ENCODE peak calls at places on chromosomes 1 and 21, in eight cellular contexts. S is stomach, F is HepG2, N is HCT116, J is SK-N-SH, M is endothelial cell of umbilical vein, O is transverse colon, P is prostate gland. R is an unnamed sample. For H3K4me1, the result is how much of the 10 kb centered on the place peaks cover.

GRCh38 chr1:24619376-24619775 is 23.7 kb upstream of the SRRM1 start:
- DNase-seq in S (no peak), F (peak), N (no peak), J (no peak), M (no peak), O (no peak), P (no peak), R (no peak)

GRCh38 chr1:231062500-231063270 is 22.6 kb upstream of the FAM89A start:
- DNase-seq in S (no peak), F (no peak), N (no peak), J (no peak), M (no peak), O (no peak), P (no peak), R (no peak)

GRCh38 chr1:14552246-14552970 is 46.1 kb upstream of the KAZN start:
- DNase-seq in S (no peak), F (no peak), N (no peak), J (no peak), M (no peak), O (no peak), P (no peak), R (no peak)

GRCh38 chr1:48693674-48694347 is 82.9 kb downstream of the BEND5 start:
- DNase-seq in S (no peak), F (no peak), N (no peak), J (no peak), M (no peak), O (no peak), P (no peak), R (no peak)

GRCh38 chr1:229506633-229507032 is 1.5 kb downstream of the NUP133 start:
- DNase-seq in S (no peak), F (no peak), N (no peak), J (no peak), M (no peak), O (no peak), P (no peak), R (no peak)

GRCh38 chr21:45981641-45982255 is at the start of gene COL6A1:
- DNase-seq in S (peak), F (no peak), N (no peak), J (peak), M (peak), O (peak), P (peak), R (no peak)

GRCh38 chr1:175504875-175505555 is 238.4 kb downstream of the TNR start:
- DNase-seq in S (no peak), F (no peak), N (no peak), J (no peak), M (no peak), O (no peak), P (no peak), R (no peak)

GRCh38 chr1:116853680-116854191 is 56.0 kb upstream of the PTGFRN start:
- DNase-seq in S (peak), F (peak), N (peak), J (peak), M (peak), O (peak), P (peak), R (no peak)

GRCh38 chr1:160362168-160362941 is 4.5 kb upstream of the NHLH1 start:
- DNase-seq in S (no peak), F (no peak), N (no peak), J (no peak), M (no peak), O (no peak), P (no peak), R (no peak)

GRCh38 chr21:38825901-38826300 is 20.2 kb downstream of the ETS2 start:
- DNase-seq in S (no peak), F (no peak), N (no peak), J (no peak), M (no peak), O (no peak), P (no peak), R (no peak)

GRCh38 chr1:43279161-43279560 is 6.2 kb downstream of the C1orf210 start:
- DNase-seq in S (no peak), F (no peak), N (no peak), J (no peak), M (no peak), O (no peak), P (no peak), R (no peak)

GRCh38 chr1:53651356-53651755 is 87.6 kb downstream of the GLIS1 start:
- DNase-seq in S (no peak), F (no peak), N (no peak), J (no peak), M (no peak), O (no peak), P (no peak), R (no peak)

GRCh38 chr1:27862671-27863551 is 9.4 kb upstream of the THEMIS2 start:
- DNase-seq in S (no peak), F (no peak), N (no peak), J (no peak), M (peak), O (peak), P (no peak), R (no peak)

GRCh38 chr1:242129103-242129502 is 130.2 kb upstream of the MAP1LC3C start:
- DNase-seq in S (no peak), F (peak), N (peak), J (peak), M (no peak), O (no peak), P (no peak), R (no peak)

GRCh38 chr1:201709564-201710295 is 119.2 kb upstream of the IPO9 start:
- DNase-seq in S (peak), F (peak), N (peak), J (peak), M (peak), O (peak), P (peak), R (no peak)

GRCh38 chr1:98919211-98919610 is 85.5 kb downstream of the PLPPR5 start:
- DNase-seq in S (no peak), F (no peak), N (no peak), J (no peak), M (no peak), O (no peak), P (no peak), R (no peak)

GRCh38 chr1:9321480-9321849 is 28.8 kb downstream of the SPSB1 start:
- DNase-seq in S (no peak), F (no peak), N (no peak), J (no peak), M (no peak), O (no peak), P (no peak), R (no peak)

GRCh38 chr1:98920441-98921110 is 84.1 kb downstream of the PLPPR5 start:
- DNase-seq in S (no peak), F (no peak), N (no peak), J (no peak), M (peak), O (no peak), P (no peak), R (no peak)

GRCh38 chr1:53590104-53590503 is 130.9 kb downstream of the DMRTB1 start:
- DNase-seq in S (peak), F (no peak), N (no peak), J (peak), M (no peak), O (peak), P (no peak), R (no peak)

GRCh38 chr1:230145505-230145899 is 78.5 kb downstream of the GALNT2 start:
- DNase-seq in S (no peak), F (no peak), N (no peak), J (peak), M (no peak), O (no peak), P (no peak), R (no peak)

GRCh38 chr1:244850099-244850852 is 14.1 kb downstream of the HNRNPU start:
- DNase-seq in S (no peak), F (no peak), N (no peak), J (no peak), M (no peak), O (no peak), P (no peak), R (no peak)

GRCh38 chr1:212353181-212353580 is 61.5 kb downstream of the PACC1 start:
- DNase-seq in S (no peak), F (no peak), N (no peak), J (no peak), M (no peak), O (no peak), P (no peak), R (no peak)

GRCh38 chr1:201019321-201019977 is 4.1 kb downstream of the KIF21B start:
- DNase-seq in S (peak), F (peak), N (peak), J (no peak), M (no peak), O (peak), P (no peak), R (no peak)

GRCh38 chr1:206492589-206492988 is 14.7 kb upstream of the RASSF5 start:
- DNase-seq in S (no peak), F (no peak), N (no peak), J (no peak), M (no peak), O (no peak), P (no peak), R (no peak)

GRCh38 chr1:169161512-169162194 is 55.2 kb downstream of the ATP1B1 start:
- DNase-seq in S (no peak), F (peak), N (peak), J (no peak), M (no peak), O (no peak), P (no peak), R (no peak)

DNA sequence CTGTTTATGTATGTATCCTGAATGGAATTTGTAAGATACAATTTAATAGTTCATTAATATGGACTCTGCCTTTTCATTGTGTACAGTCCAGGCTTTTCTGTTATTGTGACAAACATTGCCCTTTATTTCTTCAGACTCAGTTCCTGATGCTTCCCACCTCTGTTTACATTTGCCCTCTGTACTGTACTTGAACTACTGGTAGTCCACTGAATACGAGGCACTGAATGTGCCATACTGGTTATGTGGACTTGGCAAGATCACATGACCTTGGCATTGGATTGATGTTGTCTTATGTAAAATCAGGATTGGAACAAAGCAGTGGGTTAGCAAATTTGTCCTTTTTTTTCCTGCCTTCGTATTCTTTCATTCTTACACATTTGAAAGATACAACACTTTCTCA is 27.8 kb downstream of the RALGPS2 start:
- DNase-seq in S (no peak), F (peak), N (no peak), J (peak), M (no peak), O (no peak), P (peak), R (no peak)
- H3K4me1 ChIP-seq in S (under half), F (under half), N (under half), J (under half), M (under half), O (under half), P (under half), R (under half)

GRCh38 chr1:78617615-78618026 is 2.6 kb upstream of the IFI44L start:
- DNase-seq in S (peak), F (peak), N (peak), J (peak), M (peak), O (peak), P (peak), R (no peak)
- TF ChIP-seq POLR2AphosphoS5 in S (no peak), F (no peak), N (no peak), J (no peak), M (no peak), O (no peak), P (peak), R (no peak)

GRCh38 chr1:8018492-8019228 is 7.4 kb downstream of the ERRFI1 start:
- DNase-seq in S (no peak), F (no peak), N (no peak), J (no peak), M (no peak), O (no peak), P (no peak), R (no peak)
- H3K4me1 ChIP-seq in S (half or more), F (half or more), N (half or more), J (half or more), M (half or more), O (half or more), P (under half), R (half or more)

GRCh38 chr21:37072239-37072987 is 458 bp downstream of the PIGP start:
- DNase-seq in S (peak), F (no peak), N (no peak), J (no peak), M (no peak), O (peak), P (peak), R (peak)
- TF ChIP-seq POLR2AphosphoS5 in S (peak), F (no peak), N (no peak), J (peak), M (no peak), O (no peak), P (no peak), R (peak)

R was measured in esophagus muscularis mucosa.